ENCODE peak calls at places on chromosomes 2 and 18, in four cellular contexts. V is stomach, J is lower lobe of right lung, L is tibial artery. G is an unnamed sample.
A peak's percentile ranks its signal among the peaks of the same experiment; 100 is the strongest.

GRCh38 chr2:225355788-225356187 is 43.7 kb upstream of the NYAP2 start:
- DNase-seq in V (no peak), J (no peak), L (no peak), G (no peak)

GRCh38 chr2:14557921-14558320 is 74.6 kb upstream of the LRATD1 start:
- DNase-seq in V (no peak), J (no peak), L (no peak), G (no peak)

GRCh38 chr2:240593026-240593702 is 6.6 kb downstream of the CAPN10 start:
- DNase-seq in V (no peak), J (peak; percentile 30), L (no peak), G (peak; percentile 45)

GRCh38 chr18:8930990-8931648 is 171.4 kb upstream of the NDUFV2 start:
- DNase-seq in V (no peak), J (no peak), L (no peak), G (no peak)

GRCh38 chr2:85541753-85542457 is 2.9 kb downstream of the MAT2A start:
- DNase-seq in V (peak; percentile 40), J (no peak), L (no peak), G (no peak)

GRCh38 chr2:18795881-18796280 is 206.5 kb upstream of the NT5C1B start:
- DNase-seq in V (no peak), J (no peak), L (no peak), G (no peak)

GRCh38 chr2:64291181-64291580 is 147.0 kb upstream of the PELI1 start:
- DNase-seq in V (peak; percentile 41), J (no peak), L (peak; percentile 44), G (no peak)

GRCh38 chr18:51666717-51667320 is 469.3 kb upstream of the MEX3C start:
- DNase-seq in V (peak; percentile 31), J (no peak), L (no peak), G (no peak)

GRCh38 chr18:50879302-50880107 is 587 bp downstream of the ME2 start:
- DNase-seq in V (peak; percentile 43), J (peak; percentile 71), L (peak; percentile 25), G (no peak)

GRCh38 chr18:66645983-66646382 is 42.1 kb upstream of the CDH19 start:
- DNase-seq in V (no peak), J (no peak), L (no peak), G (no peak)

GRCh38 chr2:224882291-224883171 is 159.7 kb downstream of the DOCK10 start:
- DNase-seq in V (no peak), J (no peak), L (no peak), G (no peak)

GRCh38 chr18:51520676-51521180 is 323.2 kb upstream of the MEX3C start:
- DNase-seq in V (no peak), J (no peak), L (no peak), G (no peak)

GRCh38 chr2:231387904-231388724 is 7.4 kb upstream of the B3GNT7 start:
- DNase-seq in V (peak; percentile 47), J (peak; percentile 62), L (no peak), G (peak; percentile 79)

GRCh38 chr2:71456617-71457016 is 3.3 kb downstream of the DYSF start:
- DNase-seq in V (no peak), J (no peak), L (no peak), G (peak; percentile 58)

GRCh38 chr2:154394600-154394999 is 303.9 kb upstream of the KCNJ3 start:
- DNase-seq in V (no peak), J (no peak), L (no peak), G (no peak)

GRCh38 chr2:81650048-81650971 is 1345.8 kb upstream of the LRRTM1 start:
- DNase-seq in V (no peak), J (no peak), L (no peak), G (no peak)

GRCh38 chr2:241071677-241072111 is 30.4 kb downstream of the MTERF4 start:
- DNase-seq in V (no peak), J (no peak), L (no peak), G (peak; percentile 45)

GRCh38 chr2:236512902-236513433 is 56.7 kb upstream of the ACKR3 start:
- DNase-seq in V (peak; percentile 69), J (no peak), L (peak; percentile 66), G (peak; percentile 69)

GRCh38 chr2:240893363-240893828 is 2.6 kb downstream of the MAB21L4 start:
- DNase-seq in V (no peak), J (no peak), L (no peak), G (no peak)

GRCh38 chr2:232974431-232974830 is 38.6 kb downstream of the NGEF start:
- DNase-seq in V (no peak), J (no peak), L (no peak), G (no peak)

GRCh38 chr2:233273120-233273519 is 21.6 kb downstream of the ATG16L1 start:
- DNase-seq in V (no peak), J (no peak), L (no peak), G (no peak)

DNA sequence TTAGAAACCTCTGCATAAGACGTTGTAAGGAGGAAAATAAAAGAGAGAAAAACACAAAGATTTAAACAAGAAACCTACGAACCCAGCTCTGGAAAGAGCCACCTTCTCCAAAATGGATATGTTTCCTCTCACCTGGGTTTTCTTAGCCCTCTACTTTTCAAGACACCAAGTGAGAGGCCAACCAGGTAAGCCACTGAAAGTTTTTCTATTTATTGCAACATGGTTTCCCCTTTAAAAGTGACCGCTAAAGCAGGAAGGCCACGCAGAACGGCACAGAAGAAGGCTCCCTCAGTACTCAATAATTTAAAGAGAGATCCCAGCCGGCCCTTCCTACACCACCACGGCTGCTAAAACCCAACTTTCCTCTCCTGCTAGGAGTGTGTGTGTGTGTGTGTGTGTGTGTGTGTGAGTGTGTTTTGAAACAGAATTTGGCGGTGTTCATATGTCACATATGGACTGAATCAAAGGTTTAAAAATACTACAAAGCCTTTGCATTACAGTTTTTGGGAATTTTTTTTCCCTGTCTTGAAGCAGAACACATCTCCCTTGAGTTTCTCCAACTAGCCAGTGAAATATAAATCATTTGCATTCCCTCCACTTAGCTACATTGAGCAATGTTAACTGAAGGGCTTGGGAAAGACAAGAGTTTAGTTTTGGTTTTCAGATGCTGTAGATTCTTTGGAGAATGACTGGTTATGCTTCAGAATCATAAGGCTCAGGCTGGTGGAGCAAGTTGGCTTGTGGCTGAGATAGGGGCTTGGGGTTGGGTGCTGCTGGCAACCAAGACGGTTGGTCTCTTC is 1.1 kb downstream of the NRP2 start:
- DNase-seq in V (no peak), J (no peak), L (no peak), G (no peak)
- H3K4me3 ChIP-seq in V (peak overlapping the region; percentile 65), J (peak overlapping the region; percentile 79), L (peak overlapping the region; percentile 59), G (peak overlapping the region; percentile 81)

DNA sequence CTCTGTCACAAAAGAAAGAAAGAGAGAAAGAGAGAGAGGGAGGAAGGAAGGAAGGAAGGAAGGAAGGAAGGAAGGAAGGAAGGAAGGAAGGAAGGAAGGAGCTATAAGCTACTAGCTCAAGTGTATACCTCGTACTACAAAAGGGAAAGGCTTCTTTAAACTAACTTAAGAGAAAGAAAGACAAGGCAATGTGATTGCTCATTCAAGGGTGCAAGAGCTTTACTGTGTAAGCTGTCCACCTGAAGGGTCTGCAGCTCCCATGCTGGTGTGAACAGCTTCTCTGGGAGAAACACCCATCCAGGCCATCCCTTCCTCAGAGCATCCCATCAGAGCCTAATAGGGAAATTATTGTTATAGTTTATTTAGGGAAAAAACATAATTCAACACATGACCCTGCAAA is 286.1 kb upstream of the ID2 start:
- DNase-seq in V (no peak), J (no peak), L (no peak), G (no peak)
- H3K27me3 ChIP-seq in V (no peaks in the 10 kb centered on the region), J (no peaks in the 10 kb centered on the region), L (no peaks in the 10 kb centered on the region), G (peaks cover 4% of the 10 kb centered on the region)

GRCh38 chr18:13746636-13747035 is 20.2 kb downstream of the RNMT start:
- DNase-seq in V (no peak), J (no peak), L (no peak), G (no peak)
- H3K36me3 ChIP-seq in V (peaks cover 88% of the 10 kb centered on the region), J (peaks cover 74% of the 10 kb centered on the region), L (peaks cover 44% of the 10 kb centered on the region), G (peaks cover 13% of the 10 kb centered on the region)

DNA sequence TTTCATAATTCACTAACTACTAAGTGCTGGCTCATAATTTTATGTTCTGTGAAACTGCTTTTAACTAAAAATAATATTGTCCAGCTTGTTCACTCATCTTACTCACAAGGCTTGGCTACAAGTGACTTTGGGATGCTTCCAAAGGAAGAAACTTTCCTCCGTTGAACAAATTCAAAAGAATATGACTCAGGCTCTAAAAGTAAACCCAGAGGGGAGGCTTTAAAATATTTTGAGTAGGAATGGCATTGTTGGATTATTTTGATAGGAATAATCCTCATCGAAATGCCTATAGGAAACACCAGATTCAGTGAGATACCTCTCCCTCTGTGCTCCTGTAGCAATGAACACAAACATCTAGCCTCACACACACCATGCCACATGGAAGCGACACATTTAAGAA is 25.2 kb upstream of the TLK1 start:
- DNase-seq in V (no peak), J (no peak), L (no peak), G (no peak)
- H3K4me3 ChIP-seq in V (no peak overlapping the region), J (no peak overlapping the region), L (no peak overlapping the region), G (no peak overlapping the region)

G was measured in H7.